ENCODE peak calls at places on chromosomes 12 and 14, in nine cellular contexts. B is stimulated activated effector memory CD8-positive, alpha-beta T cell treated with anti-CD3 and anti-CD28 coated beads, Interleukin-12 subunit alpha, Interleukin-12 subunit beta, amount 100 ng/mL, for 72 hours; Z is non-pigmented ciliary epithelial cell; C is posterior cingulate gyrus; T is K562; G is neural progenitor cell; M is WTC11; E is transverse colon; A is lung. H is an unnamed sample.

GRCh38 chr12:96502477-96502876 is 13.1 kb downstream of the CFAP54 start:
- DNase-seq in B (no peak), Z (no peak), C (no peak), T (no peak), G (no peak), M (no peak), E (peak), A (no peak), H (no peak)

GRCh38 chr14:58746261-58746660 is 108.5 kb downstream of the DACT1 start:
- DNase-seq in B (no peak), Z (no peak), C (no peak), T (no peak), G (no peak), M (no peak), E (no peak), A (no peak), H (no peak)

GRCh38 chr12:49674318-49674985 is 32.8 kb downstream of the FMNL3 start:
- DNase-seq in B (no peak), Z (no peak), C (no peak), T (no peak), G (no peak), M (no peak), E (no peak), A (no peak), H (no peak)

GRCh38 chr12:14841761-14842160 is 1.6 kb downstream of the ART4 start:
- DNase-seq in B (no peak), Z (no peak), C (no peak), T (no peak), G (no peak), M (no peak), E (peak), A (peak), H (no peak)

GRCh38 chr12:111458773-111459172 is 53.0 kb downstream of the SH2B3 start:
- DNase-seq in B (no peak), Z (no peak), C (no peak), T (no peak), G (no peak), M (no peak), E (no peak), A (no peak), H (no peak)

GRCh38 chr12:1220127-1221092 is 229.4 kb downstream of the ERC1 start:
- DNase-seq in B (no peak), Z (no peak), C (no peak), T (no peak), G (no peak), M (no peak), E (peak), A (no peak), H (no peak)

GRCh38 chr14:71739273-71739990 is 192.8 kb upstream of the RGS6 start:
- DNase-seq in B (no peak), Z (no peak), C (no peak), T (no peak), G (no peak), M (no peak), E (peak), A (no peak), H (no peak)

GRCh38 chr12:57993030-57993429 is 51.7 kb downstream of the ATP23 start:
- DNase-seq in B (no peak), Z (no peak), C (no peak), T (no peak), G (no peak), M (no peak), E (no peak), A (no peak), H (no peak)

GRCh38 chr12:4829161-4829792 is 80.4 kb upstream of the KCNA1 start:
- DNase-seq in B (no peak), Z (no peak), C (no peak), T (no peak), G (no peak), M (no peak), E (no peak), A (no peak), H (no peak)

GRCh38 chr12:122975790-122976647 is 975 bp downstream of the OGFOD2 start:
- DNase-seq in B (no peak), Z (no peak), C (no peak), T (no peak), G (no peak), M (no peak), E (no peak), A (no peak), H (no peak)

GRCh38 chr12:94990222-94990621 is 13.3 kb downstream of the NDUFA12 start:
- DNase-seq in B (no peak), Z (no peak), C (no peak), T (no peak), G (no peak), M (no peak), E (no peak), A (no peak), H (no peak)

GRCh38 chr14:68981539-68981976 is 2.5 kb upstream of the ACTN1 start:
- DNase-seq in B (no peak), Z (peak), C (no peak), T (no peak), G (no peak), M (no peak), E (no peak), A (no peak), H (peak)

GRCh38 chr12:27620121-27620520 is 76.1 kb upstream of the REP15 start:
- DNase-seq in B (no peak), Z (no peak), C (no peak), T (no peak), G (no peak), M (no peak), E (no peak), A (no peak), H (no peak)

GRCh38 chr12:76002598-76003262 is 28.8 kb downstream of the PHLDA1 start:
- DNase-seq in B (no peak), Z (no peak), C (no peak), T (no peak), G (no peak), M (no peak), E (no peak), A (no peak), H (no peak)

GRCh38 chr12:27969901-27970390 is 2.6 kb downstream of the PTHLH start:
- DNase-seq in B (peak), Z (no peak), C (peak), T (peak), G (peak), M (peak), E (peak), A (peak), H (no peak)

GRCh38 chr14:26598081-26598671 is 343 bp upstream of the NOVA1 start:
- DNase-seq in B (no peak), Z (peak), C (peak), T (peak), G (peak), M (peak), E (peak), A (peak), H (peak)

GRCh38 chr14:93884950-93885349 is 42.2 kb upstream of the FAM181A start:
- DNase-seq in B (no peak), Z (no peak), C (no peak), T (no peak), G (no peak), M (no peak), E (no peak), A (no peak), H (no peak)

GRCh38 chr12:2640709-2641108 is 154.1 kb upstream of the FKBP4 start:
- DNase-seq in B (no peak), Z (peak), C (peak), T (no peak), G (peak), M (peak), E (peak), A (peak), H (peak)

GRCh38 chr14:89615421-89615820 is 198.4 kb upstream of the FOXN3 start:
- DNase-seq in B (no peak), Z (no peak), C (no peak), T (no peak), G (no peak), M (no peak), E (no peak), A (no peak), H (no peak)

GRCh38 chr14:72715215-72715909 is 178.5 kb downstream of the DPF3 start:
- DNase-seq in B (no peak), Z (no peak), C (no peak), T (no peak), G (peak), M (no peak), E (no peak), A (no peak), H (no peak)